ENCODE peak calls at places on chromosomes 1 and 21, in seven cellular contexts. One of them, this sample, is unnamed.

GRCh38 chr1:62882161-62882560 is 98.2 kb downstream of the ATG4C start:
- DNase-seq in uterus: no peak
- DNase-seq in GM12865: no peak
- DNase-seq in stomach: no peak
- DNase-seq in esophagus squamous epithelium: no peak
- DNase-seq in psoas muscle: no peak
- DNase-seq in AG09309: no peak
- DNase-seq in this sample: no peak

GRCh38 chr1:177315270-177315669 is 144.5 kb downstream of the BRINP2 start:
- DNase-seq in AG09309: no peak
- DNase-seq in esophagus squamous epithelium: no peak
- DNase-seq in uterus: no peak
- DNase-seq in stomach: no peak
- DNase-seq in psoas muscle: no peak
- DNase-seq in GM12865: no peak
- DNase-seq in this sample: no peak

GRCh38 chr1:44775930-44776748 is 799 bp downstream of the RPS8 start:
- DNase-seq in AG09309: no peak
- DNase-seq in uterus: peak
- DNase-seq in stomach: no peak
- DNase-seq in GM12865: peak
- DNase-seq in esophagus squamous epithelium: no peak
- DNase-seq in psoas muscle: no peak
- DNase-seq in this sample: no peak

GRCh38 chr1:55334140-55334539 is 119.0 kb upstream of the USP24 start:
- DNase-seq in GM12865: no peak
- DNase-seq in uterus: no peak
- DNase-seq in psoas muscle: no peak
- DNase-seq in stomach: no peak
- DNase-seq in esophagus squamous epithelium: no peak
- DNase-seq in AG09309: no peak
- DNase-seq in this sample: no peak

GRCh38 chr21:44664691-44665090 is 2.0 kb downstream of the KRTAP12-2 start:
- DNase-seq in GM12865: no peak
- DNase-seq in esophagus squamous epithelium: no peak
- DNase-seq in psoas muscle: no peak
- DNase-seq in stomach: no peak
- DNase-seq in uterus: no peak
- DNase-seq in AG09309: no peak
- DNase-seq in this sample: no peak

GRCh38 chr1:28480308-28480707 is 25.5 kb upstream of the RCC1 start:
- DNase-seq in GM12865: no peak
- DNase-seq in psoas muscle: no peak
- DNase-seq in AG09309: no peak
- DNase-seq in uterus: no peak
- DNase-seq in esophagus squamous epithelium: no peak
- DNase-seq in stomach: no peak
- DNase-seq in this sample: no peak

GRCh38 chr1:47547753-47548152 is 109.9 kb downstream of the FOXD2 start:
- DNase-seq in uterus: no peak
- DNase-seq in psoas muscle: no peak
- DNase-seq in esophagus squamous epithelium: no peak
- DNase-seq in stomach: no peak
- DNase-seq in GM12865: no peak
- DNase-seq in AG09309: no peak
- DNase-seq in this sample: no peak

GRCh38 chr21:39613029-39613934 is 542 bp downstream of the B3GALT5 start:
- DNase-seq in AG09309: no peak
- DNase-seq in psoas muscle: no peak
- DNase-seq in stomach: no peak
- DNase-seq in uterus: no peak
- DNase-seq in GM12865: no peak
- DNase-seq in esophagus squamous epithelium: no peak
- DNase-seq in this sample: peak

GRCh38 chr1:156815307-156815826 is 1.3 kb downstream of the SH2D2A start:
- DNase-seq in esophagus squamous epithelium: no peak
- DNase-seq in AG09309: peak
- DNase-seq in uterus: peak
- DNase-seq in stomach: no peak
- DNase-seq in GM12865: no peak
- DNase-seq in psoas muscle: peak
- DNase-seq in this sample: peak

GRCh38 chr1:43451157-43451591 is 2.6 kb downstream of the HYI start:
- DNase-seq in esophagus squamous epithelium: no peak
- DNase-seq in GM12865: no peak
- DNase-seq in psoas muscle: peak
- DNase-seq in uterus: no peak
- DNase-seq in AG09309: no peak
- DNase-seq in stomach: no peak
- DNase-seq in this sample: no peak

GRCh38 chr1:112744019-112744578 is 29.0 kb upstream of the PPM1J start:
- DNase-seq in AG09309: no peak
- DNase-seq in stomach: no peak
- DNase-seq in uterus: peak
- DNase-seq in GM12865: no peak
- DNase-seq in esophagus squamous epithelium: no peak
- DNase-seq in psoas muscle: no peak
- DNase-seq in this sample: peak
- TF ChIP-seq CTCF in AG09309: peak
- TF ChIP-seq CTCF in stomach: no peak
- TF ChIP-seq CTCF in uterus: peak
- TF ChIP-seq CTCF in GM12865: no peak
- TF ChIP-seq CTCF in esophagus squamous epithelium: peak
- TF ChIP-seq CTCF in psoas muscle: peak
- TF ChIP-seq CTCF in this sample: peak

DNA sequence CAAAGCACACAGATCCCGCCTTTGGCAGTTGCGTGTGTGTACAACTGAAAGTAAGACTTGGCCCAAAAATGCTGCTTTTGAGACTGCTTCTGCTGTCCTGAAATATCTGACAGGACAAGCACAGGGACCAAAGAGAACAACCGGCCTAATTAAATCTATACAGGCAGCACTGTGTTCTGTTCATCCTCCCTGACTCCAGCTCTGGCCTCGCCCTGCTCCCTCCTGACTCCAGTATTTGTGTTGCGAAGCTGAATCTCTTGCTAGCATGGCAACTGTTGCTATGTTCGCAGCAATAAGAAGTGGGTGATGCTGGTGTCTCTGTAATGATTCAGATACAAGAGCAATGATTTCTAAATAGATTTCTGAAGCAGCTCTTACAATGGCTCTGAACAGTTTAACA is 7.3 kb downstream of the LRRC53 start:
- DNase-seq in uterus: no peak
- DNase-seq in GM12865: no peak
- DNase-seq in stomach: no peak
- DNase-seq in esophagus squamous epithelium: no peak
- DNase-seq in AG09309: no peak
- DNase-seq in psoas muscle: no peak
- DNase-seq in this sample: peak
- H3K4me3 ChIP-seq in uterus: no peak
- H3K4me3 ChIP-seq in GM12865: no peak
- H3K4me3 ChIP-seq in stomach: no peak
- H3K4me3 ChIP-seq in esophagus squamous epithelium: no peak
- H3K4me3 ChIP-seq in AG09309: no peak
- H3K4me3 ChIP-seq in psoas muscle: no peak
- H3K4me3 ChIP-seq in this sample: no peak

GRCh38 chr1:76291186-76291585 is 216.6 kb downstream of the ST6GALNAC3 start:
- DNase-seq in AG09309: no peak
- DNase-seq in GM12865: no peak
- DNase-seq in uterus: no peak
- DNase-seq in psoas muscle: no peak
- DNase-seq in stomach: no peak
- DNase-seq in esophagus squamous epithelium: no peak
- DNase-seq in this sample: no peak
- TF ChIP-seq CTCF in AG09309: no peak
- TF ChIP-seq CTCF in GM12865: no peak
- TF ChIP-seq CTCF in uterus: no peak
- TF ChIP-seq CTCF in psoas muscle: no peak
- TF ChIP-seq CTCF in stomach: no peak
- TF ChIP-seq CTCF in esophagus squamous epithelium: no peak
- TF ChIP-seq CTCF in this sample: no peak

DNA sequence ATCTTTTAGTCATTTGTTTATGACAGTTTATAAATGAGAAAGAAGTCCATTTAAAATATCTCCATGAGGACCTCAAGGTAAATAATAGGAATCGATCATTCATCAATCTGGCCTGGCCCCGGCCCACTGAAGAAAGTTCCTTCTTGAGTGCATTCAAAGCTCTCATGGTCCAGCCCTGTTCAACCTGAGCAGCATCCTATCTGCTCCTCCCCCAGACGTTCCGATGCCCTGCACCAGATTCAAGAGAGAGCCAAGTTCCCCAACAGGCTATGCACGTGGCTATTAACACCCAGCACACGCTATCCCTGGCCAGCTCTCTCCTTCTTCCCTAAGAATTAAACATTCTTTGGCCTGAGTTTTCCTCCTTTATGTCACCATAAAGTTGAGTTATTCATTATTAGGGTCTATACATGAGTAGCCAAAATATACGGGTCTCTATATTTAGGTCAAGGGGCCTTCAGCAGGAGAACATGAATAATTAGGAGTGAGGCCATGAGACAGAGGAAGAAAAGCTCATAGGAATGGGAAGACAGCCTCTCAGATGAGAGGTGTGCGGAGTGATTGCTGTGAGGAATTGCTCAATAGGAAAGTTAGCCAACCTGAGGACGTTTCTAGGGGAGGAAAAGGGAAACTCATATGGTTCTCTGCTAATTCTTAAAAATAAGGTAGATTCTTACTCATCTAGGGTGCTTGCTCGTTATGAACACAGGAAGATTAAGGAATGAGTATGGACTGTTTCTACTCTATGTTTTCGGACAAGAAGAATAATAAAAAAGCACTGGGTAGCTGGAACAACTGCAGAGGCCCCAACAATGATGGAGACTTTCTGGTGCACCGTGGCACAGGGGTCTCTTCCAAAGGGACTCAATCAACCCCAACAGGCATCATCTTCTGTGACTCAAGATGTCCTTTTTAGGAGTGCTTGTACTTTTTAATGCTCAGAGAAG is 23.6 kb downstream of the RUNX1 start:
- DNase-seq in esophagus squamous epithelium: no peak
- DNase-seq in GM12865: no peak
- DNase-seq in AG09309: no peak
- DNase-seq in uterus: no peak
- DNase-seq in psoas muscle: no peak
- DNase-seq in stomach: no peak
- DNase-seq in this sample: no peak
- H3K4me3 ChIP-seq in esophagus squamous epithelium: no peak
- H3K4me3 ChIP-seq in GM12865: no peak
- H3K4me3 ChIP-seq in AG09309: no peak
- H3K4me3 ChIP-seq in uterus: no peak
- H3K4me3 ChIP-seq in psoas muscle: no peak
- H3K4me3 ChIP-seq in stomach: no peak
- H3K4me3 ChIP-seq in this sample: no peak

DNA sequence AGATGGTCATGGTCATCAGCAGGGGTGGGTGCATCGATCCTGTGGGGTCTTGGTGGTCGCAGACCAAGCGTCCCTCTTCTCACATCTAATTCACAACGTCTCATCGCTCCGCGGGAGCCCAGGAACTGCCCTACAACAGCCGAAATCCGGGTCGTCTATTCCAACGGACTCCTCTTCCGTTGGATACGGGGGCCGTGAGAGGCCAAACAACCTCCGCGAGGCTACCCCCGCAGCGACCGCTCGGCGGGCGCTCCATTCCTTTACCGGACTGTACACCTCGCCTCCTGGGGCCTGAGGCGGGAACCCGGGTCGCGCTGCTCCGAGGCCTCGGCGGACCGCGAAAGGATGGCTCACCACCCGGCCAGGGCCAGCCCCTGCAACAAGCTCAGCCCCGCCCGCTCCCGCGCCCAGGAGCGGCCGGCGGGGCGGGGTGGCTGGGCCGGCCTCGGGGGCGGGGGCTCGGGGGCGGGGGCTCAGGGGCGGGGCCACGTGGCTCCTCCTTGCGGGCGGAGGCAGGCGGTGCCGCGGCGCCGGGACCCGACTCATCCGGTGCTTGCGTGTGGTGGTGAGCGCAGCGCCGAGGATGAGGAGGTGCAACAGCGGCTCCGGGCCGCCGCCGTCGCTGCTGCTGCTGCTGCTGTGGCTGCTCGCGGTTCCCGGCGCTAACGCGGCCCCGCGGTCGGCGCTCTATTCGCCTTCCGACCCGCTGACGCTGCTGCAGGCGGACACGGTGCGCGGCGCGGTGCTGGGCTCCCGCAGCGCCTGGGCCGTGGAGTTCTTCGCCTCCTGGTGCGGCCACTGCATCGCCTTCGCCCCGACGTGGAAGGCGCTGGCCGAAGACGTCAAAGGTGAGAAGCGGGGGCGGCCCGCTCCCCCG is at the start of gene QSOX1:
- DNase-seq in stomach: peak
- DNase-seq in psoas muscle: peak
- DNase-seq in esophagus squamous epithelium: peak
- DNase-seq in GM12865: peak
- DNase-seq in AG09309: peak
- DNase-seq in uterus: peak
- DNase-seq in this sample: peak
- TF ChIP-seq CTCF in stomach: peak
- TF ChIP-seq CTCF in psoas muscle: peak
- TF ChIP-seq CTCF in esophagus squamous epithelium: peak
- TF ChIP-seq CTCF in GM12865: no peak
- TF ChIP-seq CTCF in AG09309: no peak
- TF ChIP-seq CTCF in uterus: no peak
- TF ChIP-seq CTCF in this sample: no peak

DNA sequence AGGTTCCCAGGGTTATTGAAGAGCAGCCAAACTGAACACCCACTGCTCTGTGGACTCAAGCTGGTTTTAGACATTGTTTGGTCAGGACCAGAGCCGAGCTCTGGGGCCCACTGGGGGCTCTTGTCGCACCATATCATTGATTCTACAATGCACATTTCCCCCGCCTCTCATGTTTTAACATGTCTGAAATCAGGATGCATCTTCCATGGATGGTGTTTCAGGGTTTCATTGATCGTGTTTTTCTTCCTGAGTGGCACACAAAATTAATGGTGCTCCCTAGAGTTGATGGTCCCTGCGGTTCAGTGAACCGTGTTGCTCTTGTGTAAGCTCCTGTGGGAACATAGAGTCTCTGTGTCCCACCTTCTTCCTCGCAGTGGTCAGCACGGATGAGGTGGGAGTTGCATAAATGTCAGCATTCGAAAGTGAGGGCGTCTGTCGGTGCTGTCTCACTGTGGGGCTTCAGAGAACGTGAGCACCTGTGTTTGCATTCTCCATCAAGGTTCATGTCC is 38.3 kb downstream of the GALNT2 start:
- DNase-seq in stomach: no peak
- DNase-seq in AG09309: no peak
- DNase-seq in uterus: no peak
- DNase-seq in esophagus squamous epithelium: no peak
- DNase-seq in psoas muscle: no peak
- DNase-seq in GM12865: no peak
- DNase-seq in this sample: no peak
- H3K4me3 ChIP-seq in stomach: no peak
- H3K4me3 ChIP-seq in AG09309: no peak
- H3K4me3 ChIP-seq in uterus: no peak
- H3K4me3 ChIP-seq in esophagus squamous epithelium: peak
- H3K4me3 ChIP-seq in psoas muscle: no peak
- H3K4me3 ChIP-seq in GM12865: peak
- H3K4me3 ChIP-seq in this sample: no peak

GRCh38 chr1:8376358-8376840 is 58.5 kb downstream of the SLC45A1 start:
- DNase-seq in esophagus squamous epithelium: no peak
- DNase-seq in GM12865: no peak
- DNase-seq in uterus: peak
- DNase-seq in stomach: no peak
- DNase-seq in AG09309: no peak
- DNase-seq in psoas muscle: no peak
- DNase-seq in this sample: no peak
- TF ChIP-seq CTCF in esophagus squamous epithelium: no peak
- TF ChIP-seq CTCF in GM12865: no peak
- TF ChIP-seq CTCF in uterus: no peak
- TF ChIP-seq CTCF in stomach: no peak
- TF ChIP-seq CTCF in AG09309: no peak
- TF ChIP-seq CTCF in psoas muscle: no peak
- TF ChIP-seq CTCF in this sample: no peak